ENCODE peak calls at places on chromosomes 5 and 9, in seven cellular contexts. One of them, this sample, is unnamed.

GRCh38 chr9:88781500-88782391 is 209.5 kb upstream of the S1PR3 start:
- DNase-seq in H1: no peak
- DNase-seq in SK-N-SH: peak
- DNase-seq in K562: peak
- DNase-seq in HepG2: peak
- DNase-seq in HCT116: no peak
- DNase-seq in GM12878: no peak
- DNase-seq in this sample: no peak

GRCh38 chr9:25964239-25964638 is 286.0 kb upstream of the TUSC1 start:
- DNase-seq in H1: peak
- DNase-seq in SK-N-SH: peak
- DNase-seq in K562: no peak
- DNase-seq in HepG2: peak
- DNase-seq in HCT116: peak
- DNase-seq in GM12878: no peak
- DNase-seq in this sample: peak

GRCh38 chr9:109534151-109534550 is 36.0 kb upstream of the PTPN3 start:
- DNase-seq in H1: no peak
- DNase-seq in SK-N-SH: no peak
- DNase-seq in K562: no peak
- DNase-seq in HepG2: no peak
- DNase-seq in HCT116: no peak
- DNase-seq in GM12878: no peak
- DNase-seq in this sample: no peak

GRCh38 chr5:143642791-143643190 is 169.2 kb upstream of the HMHB1 start:
- DNase-seq in H1: no peak
- DNase-seq in SK-N-SH: no peak
- DNase-seq in K562: no peak
- DNase-seq in HepG2: no peak
- DNase-seq in HCT116: no peak
- DNase-seq in GM12878: no peak
- DNase-seq in this sample: no peak

GRCh38 chr9:133844876-133845658 is 106.9 kb upstream of the SARDH start:
- DNase-seq in H1: no peak
- DNase-seq in SK-N-SH: peak
- DNase-seq in K562: peak
- DNase-seq in HepG2: no peak
- DNase-seq in HCT116: no peak
- DNase-seq in GM12878: no peak
- DNase-seq in this sample: no peak

GRCh38 chr5:34684281-34684979 is 28.3 kb downstream of the RAI14 start:
- DNase-seq in H1: peak
- DNase-seq in SK-N-SH: peak
- DNase-seq in K562: no peak
- DNase-seq in HepG2: peak
- DNase-seq in HCT116: peak
- DNase-seq in GM12878: no peak
- DNase-seq in this sample: no peak

GRCh38 chr5:109688647-109688998 is 1.1 kb upstream of the MAN2A1 start:
- DNase-seq in H1: peak
- DNase-seq in SK-N-SH: no peak
- DNase-seq in K562: peak
- DNase-seq in HepG2: peak
- DNase-seq in HCT116: peak
- DNase-seq in GM12878: peak
- DNase-seq in this sample: peak

GRCh38 chr5:36606437-36607113 is at the start of gene SLC1A3:
- DNase-seq in H1: peak
- DNase-seq in SK-N-SH: no peak
- DNase-seq in K562: no peak
- DNase-seq in HepG2: no peak
- DNase-seq in HCT116: peak
- DNase-seq in GM12878: peak
- DNase-seq in this sample: peak

GRCh38 chr5:142412581-142412980 is 87.8 kb upstream of the SPRY4 start:
- DNase-seq in H1: no peak
- DNase-seq in SK-N-SH: no peak
- DNase-seq in K562: no peak
- DNase-seq in HepG2: no peak
- DNase-seq in HCT116: no peak
- DNase-seq in GM12878: no peak
- DNase-seq in this sample: no peak

GRCh38 chr5:11560915-11561697 is 343.1 kb downstream of the CTNND2 start:
- DNase-seq in H1: no peak
- DNase-seq in SK-N-SH: no peak
- DNase-seq in K562: no peak
- DNase-seq in HepG2: no peak
- DNase-seq in HCT116: no peak
- DNase-seq in GM12878: no peak
- DNase-seq in this sample: no peak

GRCh38 chr5:140106101-140106500 is 7.8 kb upstream of the PURA start:
- DNase-seq in H1: no peak
- DNase-seq in SK-N-SH: no peak
- DNase-seq in K562: no peak
- DNase-seq in HepG2: no peak
- DNase-seq in HCT116: no peak
- DNase-seq in GM12878: no peak
- DNase-seq in this sample: no peak

GRCh38 chr5:101429241-101429640 is 526.2 kb upstream of the ST8SIA4 start:
- DNase-seq in H1: no peak
- DNase-seq in SK-N-SH: no peak
- DNase-seq in K562: no peak
- DNase-seq in HepG2: no peak
- DNase-seq in HCT116: no peak
- DNase-seq in GM12878: no peak
- DNase-seq in this sample: no peak

GRCh38 chr5:10248378-10249260 is 1.1 kb downstream of the ATPSCKMT start:
- DNase-seq in H1: no peak
- DNase-seq in SK-N-SH: no peak
- DNase-seq in K562: no peak
- DNase-seq in HepG2: no peak
- DNase-seq in HCT116: no peak
- DNase-seq in GM12878: no peak
- DNase-seq in this sample: no peak

GRCh38 chr5:35316611-35317307 is 86.5 kb upstream of the PRLR start:
- DNase-seq in H1: no peak
- DNase-seq in SK-N-SH: no peak
- DNase-seq in K562: no peak
- DNase-seq in HepG2: no peak
- DNase-seq in HCT116: no peak
- DNase-seq in GM12878: no peak
- DNase-seq in this sample: no peak

GRCh38 chr9:113634597-113635515 is 171.3 kb downstream of the RGS3 start:
- DNase-seq in H1: no peak
- DNase-seq in SK-N-SH: no peak
- DNase-seq in K562: no peak
- DNase-seq in HepG2: peak
- DNase-seq in HCT116: no peak
- DNase-seq in GM12878: no peak
- DNase-seq in this sample: no peak

GRCh38 chr5:38466444-38467189 is 89.8 kb downstream of the LIFR start:
- DNase-seq in H1: no peak
- DNase-seq in SK-N-SH: no peak
- DNase-seq in K562: peak
- DNase-seq in HepG2: no peak
- DNase-seq in HCT116: no peak
- DNase-seq in GM12878: no peak
- DNase-seq in this sample: no peak

GRCh38 chr5:200985-201384 is 9.7 kb downstream of the LRRC14B start:
- DNase-seq in H1: no peak
- DNase-seq in SK-N-SH: no peak
- DNase-seq in K562: no peak
- DNase-seq in HepG2: no peak
- DNase-seq in HCT116: no peak
- DNase-seq in GM12878: no peak
- DNase-seq in this sample: no peak

GRCh38 chr5:55600536-55601208 is 65.9 kb upstream of the PLPP1 start:
- DNase-seq in H1: peak
- DNase-seq in SK-N-SH: peak
- DNase-seq in K562: no peak
- DNase-seq in HepG2: no peak
- DNase-seq in HCT116: no peak
- DNase-seq in GM12878: no peak
- DNase-seq in this sample: no peak

GRCh38 chr9:72474676-72475075 is 46.7 kb upstream of the TMC1 start:
- DNase-seq in H1: no peak
- DNase-seq in SK-N-SH: no peak
- DNase-seq in K562: no peak
- DNase-seq in HepG2: no peak
- DNase-seq in HCT116: no peak
- DNase-seq in GM12878: no peak
- DNase-seq in this sample: no peak

GRCh38 chr9:86940774-86941173 is 6.5 kb downstream of the GAS1 start:
- DNase-seq in H1: no peak
- DNase-seq in SK-N-SH: no peak
- DNase-seq in K562: no peak
- DNase-seq in HepG2: no peak
- DNase-seq in HCT116: no peak
- DNase-seq in GM12878: no peak
- DNase-seq in this sample: no peak

GRCh38 chr5:6115866-6116265 is 262.5 kb downstream of the MED10 start:
- DNase-seq in H1: no peak
- DNase-seq in SK-N-SH: no peak
- DNase-seq in K562: no peak
- DNase-seq in HepG2: no peak
- DNase-seq in HCT116: no peak
- DNase-seq in GM12878: no peak
- DNase-seq in this sample: no peak

GRCh38 chr9:82606761-82607382 is 456.1 kb downstream of the RASEF start:
- DNase-seq in H1: peak
- DNase-seq in SK-N-SH: peak
- DNase-seq in K562: no peak
- DNase-seq in HepG2: peak
- DNase-seq in HCT116: peak
- DNase-seq in GM12878: peak
- DNase-seq in this sample: peak

GRCh38 chr9:26301659-26302058 is 590.9 kb downstream of the CAAP1 start:
- DNase-seq in H1: no peak
- DNase-seq in SK-N-SH: no peak
- DNase-seq in K562: no peak
- DNase-seq in HepG2: no peak
- DNase-seq in HCT116: no peak
- DNase-seq in GM12878: no peak
- DNase-seq in this sample: no peak

GRCh38 chr5:54516051-54516645 is 1.4 kb upstream of the SNX18 start:
- DNase-seq in H1: no peak
- DNase-seq in SK-N-SH: no peak
- DNase-seq in K562: no peak
- DNase-seq in HepG2: no peak
- DNase-seq in HCT116: no peak
- DNase-seq in GM12878: no peak
- DNase-seq in this sample: no peak

GRCh38 chr5:156253130-156253529 is 73.8 kb upstream of the SGCD start:
- DNase-seq in H1: no peak
- DNase-seq in SK-N-SH: no peak
- DNase-seq in K562: no peak
- DNase-seq in HepG2: no peak
- DNase-seq in HCT116: no peak
- DNase-seq in GM12878: no peak
- DNase-seq in this sample: no peak

GRCh38 chr5:125227333-125228075 is 481.1 kb upstream of the ZNF608 start:
- DNase-seq in H1: peak
- DNase-seq in SK-N-SH: peak
- DNase-seq in K562: no peak
- DNase-seq in HepG2: no peak
- DNase-seq in HCT116: peak
- DNase-seq in GM12878: no peak
- DNase-seq in this sample: peak
- TF ChIP-seq JUND in H1: no peak
- TF ChIP-seq JUND in SK-N-SH: no peak
- TF ChIP-seq JUND in K562: no peak
- TF ChIP-seq JUND in HepG2: no peak
- TF ChIP-seq JUND in HCT116: no peak
- TF ChIP-seq JUND in GM12878: no peak
- TF ChIP-seq JUND in this sample: no peak

GRCh38 chr5:81819556-81820314 is 68.8 kb upstream of the SSBP2 start:
- DNase-seq in H1: no peak
- DNase-seq in SK-N-SH: no peak
- DNase-seq in K562: peak
- DNase-seq in HepG2: no peak
- DNase-seq in HCT116: no peak
- DNase-seq in GM12878: no peak
- DNase-seq in this sample: no peak
- TF ChIP-seq JUND in H1: no peak
- TF ChIP-seq JUND in SK-N-SH: peak
- TF ChIP-seq JUND in K562: peak
- TF ChIP-seq JUND in HepG2: no peak
- TF ChIP-seq JUND in HCT116: peak
- TF ChIP-seq JUND in GM12878: no peak
- TF ChIP-seq JUND in this sample: no peak

GRCh38 chr5:17204133-17204489 is 13.3 kb upstream of the BASP1 start:
- DNase-seq in H1: no peak
- DNase-seq in SK-N-SH: peak
- DNase-seq in K562: no peak
- DNase-seq in HepG2: no peak
- DNase-seq in HCT116: no peak
- DNase-seq in GM12878: no peak
- DNase-seq in this sample: no peak

GRCh38 chr5:17206021-17206420 is 11.4 kb upstream of the BASP1 start:
- DNase-seq in H1: no peak
- DNase-seq in SK-N-SH: no peak
- DNase-seq in K562: no peak
- DNase-seq in HepG2: no peak
- DNase-seq in HCT116: no peak
- DNase-seq in GM12878: no peak
- DNase-seq in this sample: no peak

DNA sequence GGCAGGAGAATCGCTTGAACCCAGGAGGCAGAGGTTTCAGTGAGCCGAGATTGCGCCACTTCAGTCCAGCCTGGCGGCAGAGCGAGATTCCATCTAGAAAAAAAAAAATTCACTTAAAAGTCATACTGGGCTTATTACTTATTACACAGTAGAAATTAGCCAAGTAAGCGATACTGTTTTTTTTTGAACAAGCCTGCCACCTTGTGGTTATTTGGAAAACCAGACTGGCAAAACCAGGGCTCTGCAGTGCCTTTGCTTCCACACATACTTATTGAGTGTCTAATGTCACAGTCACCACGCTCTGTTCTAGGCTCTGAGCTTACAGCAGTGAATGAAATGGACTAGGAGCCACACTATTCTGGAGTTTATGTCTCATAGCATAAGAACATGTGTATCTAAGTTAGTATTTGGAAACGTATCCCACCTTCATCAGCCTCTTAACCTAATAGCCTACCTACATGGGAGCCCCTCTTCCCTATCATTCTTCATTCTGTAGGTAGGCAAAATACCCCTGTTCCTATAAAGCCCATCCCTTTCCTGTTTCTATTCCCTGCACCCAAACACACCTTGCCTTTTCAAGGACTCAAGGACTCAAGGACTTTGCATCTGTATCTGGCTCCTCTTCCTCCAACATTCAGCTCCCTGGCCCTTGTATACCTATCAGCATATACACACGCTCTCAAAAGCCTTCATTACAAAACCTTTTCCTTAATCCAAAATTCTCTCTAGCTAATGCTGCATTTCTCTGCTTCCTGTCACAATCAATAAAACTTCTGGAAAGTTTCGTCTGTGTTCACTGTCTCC is 13.9 kb upstream of the BASP1 start:
- DNase-seq in H1: no peak
- DNase-seq in SK-N-SH: peak
- DNase-seq in K562: peak
- DNase-seq in HepG2: peak
- DNase-seq in HCT116: peak
- DNase-seq in GM12878: no peak
- DNase-seq in this sample: peak
- TF ChIP-seq JUND in H1: no peak
- TF ChIP-seq JUND in SK-N-SH: no peak
- TF ChIP-seq JUND in K562: no peak
- TF ChIP-seq JUND in HepG2: no peak
- TF ChIP-seq JUND in HCT116: no peak
- TF ChIP-seq JUND in GM12878: no peak
- TF ChIP-seq JUND in this sample: no peak

GRCh38 chr5:79069488-79070001 is at the start of the genes BHMT2 and DMGDH:
- DNase-seq in H1: no peak
- DNase-seq in SK-N-SH: peak
- DNase-seq in K562: no peak
- DNase-seq in HepG2: peak
- DNase-seq in HCT116: no peak
- DNase-seq in GM12878: no peak
- DNase-seq in this sample: no peak
- TF ChIP-seq JUND in H1: no peak
- TF ChIP-seq JUND in SK-N-SH: no peak
- TF ChIP-seq JUND in K562: no peak
- TF ChIP-seq JUND in HepG2: no peak
- TF ChIP-seq JUND in HCT116: no peak
- TF ChIP-seq JUND in GM12878: no peak
- TF ChIP-seq JUND in this sample: no peak